ENCODE peak calls at places on chromosome 5, in four cellular contexts. F is left lung, N is fibroblast of lung, Y is AG09309. O is an unnamed sample.

GRCh38 chr5:121968910-121969607 is 7.3 kb downstream of the SRFBP1 start:
- DNase-seq in F (no peak), N (peak), Y (peak), O (peak)

GRCh38 chr5:6770826-6771607 is 57.8 kb downstream of the TENT4A start:
- DNase-seq in F (no peak), N (no peak), Y (no peak), O (no peak)

GRCh38 chr5:5421149-5421960 is 1.1 kb upstream of the ICE1 start:
- DNase-seq in F (no peak), N (no peak), Y (no peak), O (no peak)

GRCh38 chr5:175516933-175517823 is 38.8 kb downstream of the SFXN1 start:
- DNase-seq in F (no peak), N (no peak), Y (no peak), O (no peak)

GRCh38 chr5:80249876-80250275 is 6.0 kb downstream of the SERINC5 start:
- DNase-seq in F (no peak), N (no peak), Y (no peak), O (no peak)

GRCh38 chr5:147892696-147893296 is 13.5 kb downstream of the C5orf46 start:
- DNase-seq in F (peak), N (no peak), Y (no peak), O (no peak)

GRCh38 chr5:31809037-31809910 is 170.3 kb downstream of the PDZD2 start:
- DNase-seq in F (peak), N (peak), Y (peak), O (peak)

GRCh38 chr5:176400382-176401156 is 12.0 kb downstream of the HIGD2A start:
- DNase-seq in F (peak), N (no peak), Y (no peak), O (no peak)

GRCh38 chr5:3428355-3428754 is 167.3 kb upstream of the IRX1 start:
- DNase-seq in F (no peak), N (no peak), Y (no peak), O (no peak)

GRCh38 chr5:78504726-78505431 is 143.7 kb downstream of the LHFPL2 start:
- DNase-seq in F (peak), N (peak), Y (peak), O (peak)

GRCh38 chr5:123943136-123943535 is 431.2 kb downstream of the CSNK1G3 start:
- DNase-seq in F (no peak), N (no peak), Y (no peak), O (no peak)

GRCh38 chr5:107253246-107253645 is 417.5 kb downstream of the EFNA5 start:
- DNase-seq in F (no peak), N (no peak), Y (no peak), O (no peak)

GRCh38 chr5:76787237-76787636 is 31.6 kb upstream of the F2RL1 start:
- DNase-seq in F (no peak), N (peak), Y (no peak), O (no peak)

GRCh38 chr5:33229216-33229615 is 211.5 kb upstream of the TARS1 start:
- DNase-seq in F (no peak), N (no peak), Y (no peak), O (no peak)

GRCh38 chr5:179416114-179416730 is 71.0 kb upstream of the ADAMTS2 start:
- DNase-seq in F (no peak), N (no peak), Y (no peak), O (no peak)

GRCh38 chr5:161009817-161010216 is 157.8 kb upstream of the ATP10B start:
- DNase-seq in F (no peak), N (no peak), Y (no peak), O (no peak)

GRCh38 chr5:178232124-178232919 is at the start of gene PHYKPL:
- DNase-seq in F (peak), N (peak), Y (no peak), O (no peak)

GRCh38 chr5:176466245-176466871 is 18.2 kb downstream of the FAF2 start:
- DNase-seq in F (no peak), N (peak), Y (peak), O (no peak)

GRCh38 chr5:135559342-135559741 is 19.4 kb downstream of the CXCL14 start:
- DNase-seq in F (no peak), N (no peak), Y (no peak), O (no peak)

GRCh38 chr5:127299678-127300077 is 9.1 kb downstream of the MEGF10 start:
- DNase-seq in F (no peak), N (no peak), Y (no peak), O (no peak)

GRCh38 chr5:83428126-83428525 is 43.4 kb upstream of the VCAN start:
- DNase-seq in F (no peak), N (peak), Y (no peak), O (no peak)

DNA sequence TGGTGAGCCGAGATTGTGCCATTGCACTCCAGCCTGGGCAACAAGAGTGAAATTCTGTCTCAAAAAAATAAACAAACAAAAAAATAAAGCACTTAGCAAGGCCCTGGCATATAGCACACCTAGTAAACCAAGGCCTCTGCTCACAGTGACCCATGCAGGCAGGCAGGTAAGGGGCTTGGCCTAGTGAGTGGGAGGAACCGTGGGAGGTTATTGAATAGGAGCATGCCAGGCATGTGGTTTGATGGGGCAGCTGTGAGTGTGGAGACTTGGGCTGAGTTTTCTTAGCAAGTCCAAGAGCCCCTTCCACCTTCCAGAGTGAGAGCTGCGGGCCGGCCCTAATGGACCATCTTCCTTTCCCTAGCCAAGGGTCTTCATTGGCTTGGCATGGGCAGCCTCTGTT is 4.5 kb upstream of the NDST1 start:
- DNase-seq in F (no peak), N (no peak), Y (no peak), O (no peak)
- H3K4me3 ChIP-seq in F (no peak), N (no peak), Y (no peak), O (no peak)

GRCh38 chr5:38751103-38751502 is 94.7 kb upstream of the OSMR start:
- DNase-seq in F (no peak), N (peak), Y (no peak), O (no peak)
- TF ChIP-seq CTCF in F (no peak), N (peak), Y (no peak), O (peak)

GRCh38 chr5:125481506-125482455 is 735.3 kb upstream of the ZNF608 start:
- DNase-seq in F (no peak), N (no peak), Y (no peak), O (no peak)

GRCh38 chr5:125485003-125485641 is 738.7 kb upstream of the ZNF608 start:
- DNase-seq in F (no peak), N (peak), Y (peak), O (peak)

GRCh38 chr5:125486634-125487033 is 740.2 kb upstream of the ZNF608 start:
- DNase-seq in F (no peak), N (peak), Y (no peak), O (no peak)

GRCh38 chr5:125483609-125484008 is 737.2 kb upstream of the ZNF608 start:
- DNase-seq in F (no peak), N (no peak), Y (no peak), O (no peak)

DNA sequence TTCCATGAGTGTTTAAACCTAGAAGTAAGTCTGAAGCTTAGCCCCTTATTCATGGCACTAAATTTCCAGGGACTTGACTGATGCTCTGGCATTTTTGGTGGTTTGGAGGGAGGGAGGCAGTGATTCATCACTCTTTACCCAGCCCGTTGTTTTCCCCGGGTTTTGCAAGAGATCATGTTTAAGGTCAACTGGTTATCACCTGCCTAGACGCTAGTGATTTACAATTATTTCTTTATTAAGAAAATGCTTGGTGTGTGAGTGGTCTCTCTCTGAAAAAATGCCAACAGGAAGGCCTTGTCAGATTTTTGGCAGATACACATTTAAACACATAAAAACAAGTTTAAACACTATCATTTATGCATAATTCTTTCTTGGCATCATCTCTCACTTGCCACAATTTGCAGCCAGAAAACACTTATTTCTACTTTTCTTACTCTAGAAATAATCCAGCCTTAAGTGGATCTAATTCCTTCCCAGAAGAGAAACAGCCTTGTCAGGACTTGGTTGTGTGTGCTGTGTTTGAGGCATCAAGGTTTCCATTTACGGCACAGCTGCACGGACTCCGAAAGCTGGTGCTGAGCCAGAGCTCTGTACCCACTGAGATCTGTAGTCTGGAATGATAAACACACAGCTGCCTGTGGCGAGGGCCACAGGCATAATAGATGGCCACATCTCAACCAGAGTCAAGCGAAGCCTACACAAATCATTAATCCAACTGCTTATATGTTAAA is 738.0 kb upstream of the ZNF608 start:
- DNase-seq in F (peak), N (peak), Y (peak), O (peak)
- H3K4me3 ChIP-seq in F (no peak), N (peak), Y (no peak), O (no peak)

DNA sequence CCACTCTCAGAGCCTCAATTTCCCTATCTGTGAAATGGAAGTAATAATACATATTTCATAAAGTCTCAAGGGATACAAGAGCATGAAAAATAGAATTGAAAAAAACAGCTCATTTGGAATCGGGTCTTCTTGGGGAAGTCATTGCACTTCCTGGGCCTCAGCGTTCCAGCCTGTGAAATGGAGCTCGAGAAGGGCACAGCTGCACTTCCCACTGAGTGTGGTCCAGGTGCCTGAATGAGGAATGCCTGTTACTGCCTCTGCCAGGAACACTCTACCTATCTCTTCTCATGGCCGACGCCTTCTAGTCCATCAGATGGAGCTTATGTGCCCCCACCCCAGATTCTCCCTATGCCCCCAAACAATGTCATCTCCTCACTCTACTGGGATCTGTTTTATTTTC is 924 bp upstream of the NEURL1B start:
- DNase-seq in F (no peak), N (no peak), Y (no peak), O (no peak)
- TF ChIP-seq CTCF in F (no peak), N (no peak), Y (no peak), O (no peak)

GRCh38 chr5:91469517-91470165 is 86.5 kb upstream of the ARRDC3 start:
- DNase-seq in F (no peak), N (no peak), Y (no peak), O (no peak)
- H3K4me3 ChIP-seq in F (no peak), N (no peak), Y (no peak), O (no peak)